ENCODE peak calls at places on chromosomes 5 and 9, in four cellular contexts. T is upper lobe of right lung, C is fibroblast of lung, K is PC-9. W is an unnamed sample.
A peak's percentile ranks its signal among the peaks of the same experiment; 100 is the strongest.

GRCh38 chr9:103319979-103320378 is 324.8 kb downstream of the CYLC2 start:
- DNase-seq in C (no peak), T (no peak), K (no peak), W (peak; percentile 7)

GRCh38 chr5:151264113-151264512 is 11.1 kb downstream of the GM2A start:
- DNase-seq in T (no peak), C (peak; percentile 49), K (peak; percentile 28), W (no peak)

GRCh38 chr5:109739741-109740140 is 50.0 kb downstream of the MAN2A1 start:
- DNase-seq in C (peak; percentile 73), T (no peak), K (peak; percentile 23), W (peak; percentile 5)

GRCh38 chr5:74148321-74148720 is 492.2 kb downstream of the ENC1 start:
- DNase-seq in T (no peak), K (no peak), C (no peak), W (no peak)

GRCh38 chr5:150077060-150077459 is 9.3 kb downstream of the CSF1R start:
- DNase-seq in C (no peak), T (no peak), K (no peak), W (peak; percentile 13)

GRCh38 chr5:32572778-32573480 is 12.4 kb upstream of the SUB1 start:
- DNase-seq in T (no peak), K (no peak), C (no peak), W (no peak)

GRCh38 chr9:131468031-131468430 is 34.7 kb upstream of the POMT1 start:
- DNase-seq in T (peak; percentile 3), C (no peak), K (no peak), W (no peak)

GRCh38 chr9:99622679-99623078 is 199.0 kb upstream of the NR4A3 start:
- DNase-seq in K (no peak), C (no peak), T (no peak), W (no peak)

GRCh38 chr5:127950707-127951356 is 132.7 kb upstream of the SLC12A2 start:
- DNase-seq in T (no peak), C (no peak), K (no peak), W (no peak)

GRCh38 chr5:178384815-178385471 is 152.3 kb upstream of the PHYKPL start:
- DNase-seq in T (peak; percentile 37), K (no peak), C (no peak), W (peak; percentile 74)

GRCh38 chr9:471320-471719 is 256.7 kb downstream of the DOCK8 start:
- DNase-seq in C (no peak), K (no peak), T (no peak), W (no peak)
- H3K4me3 ChIP-seq in C (no peak overlapping the region), K (peak overlapping the region; percentile 78), T (peak overlapping the region; percentile 59), W (no peak overlapping the region)

GRCh38 chr5:168023190-168023589 is 268.3 kb upstream of the WWC1 start:
- DNase-seq in K (no peak), C (no peak), T (no peak), W (peak; percentile 35)
- H3K27me3 ChIP-seq in K (peaks cover 78% of the 10 kb centered on the region), C (no peaks in the 10 kb centered on the region), T (no peaks in the 10 kb centered on the region), W (no peaks in the 10 kb centered on the region)

GRCh38 chr9:6489099-6489498 is 76.1 kb downstream of the UHRF2 start:
- DNase-seq in C (no peak), K (no peak), T (no peak), W (no peak)

GRCh38 chr9:6479959-6480358 is 67.0 kb downstream of the UHRF2 start:
- DNase-seq in C (no peak), T (no peak), K (no peak), W (no peak)

GRCh38 chr9:6488395-6488794 is 75.4 kb downstream of the UHRF2 start:
- DNase-seq in K (no peak), T (no peak), C (no peak), W (no peak)

DNA sequence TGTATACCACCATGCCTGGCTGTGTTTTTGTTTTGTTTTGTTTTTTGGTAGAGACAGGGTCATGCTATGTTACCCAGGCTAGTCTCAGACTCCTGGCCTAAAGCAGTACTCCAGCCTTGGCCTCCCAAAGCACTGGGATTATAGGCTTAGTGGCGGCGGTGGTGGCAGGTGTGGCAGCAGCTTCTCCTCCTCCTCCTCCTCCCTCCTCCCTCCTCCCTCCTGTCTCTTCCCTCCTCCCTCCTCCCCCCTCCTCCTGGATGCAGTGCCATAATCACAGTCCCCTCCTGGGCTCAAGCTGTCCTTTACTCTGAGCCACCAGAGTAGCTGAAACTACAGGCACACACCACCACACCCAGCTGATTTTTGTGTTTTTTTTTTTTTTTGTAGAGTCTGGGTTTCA is 71.2 kb downstream of the UHRF2 start:
- DNase-seq in T (no peak), K (no peak), C (no peak), W (no peak)
- H3K36me3 ChIP-seq in T (peaks cover 85% of the 10 kb centered on the region), K (peaks cover 4% of the 10 kb centered on the region), C (peaks cover 6% of the 10 kb centered on the region), W (peaks cover 4% of the 10 kb centered on the region)

DNA sequence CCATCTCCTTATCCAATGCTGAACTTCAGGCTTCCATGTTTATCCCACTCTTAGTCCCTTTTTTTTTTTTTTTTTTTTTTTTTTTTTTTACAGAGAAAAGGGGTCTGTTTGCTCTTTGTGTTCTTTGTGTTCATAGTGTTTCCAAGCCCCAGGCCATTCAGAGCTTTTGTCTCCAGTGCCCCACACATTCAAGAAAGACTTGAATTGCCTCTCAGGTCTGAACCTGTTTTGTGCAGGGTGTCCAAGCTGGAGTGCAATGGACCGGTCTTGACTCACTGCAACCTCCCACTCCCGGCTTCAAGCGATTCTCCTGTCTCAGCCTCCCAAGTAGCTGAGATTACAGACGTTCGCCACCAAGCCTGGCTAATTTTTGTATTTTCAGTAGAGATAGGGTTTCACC is 191.2 kb downstream of the PALM2AKAP2 start:
- DNase-seq in C (no peak), K (no peak), T (no peak), W (no peak)
- H3K4me3 ChIP-seq in C (no peak overlapping the region), K (no peak overlapping the region), T (no peak overlapping the region), W (no peak overlapping the region)

DNA sequence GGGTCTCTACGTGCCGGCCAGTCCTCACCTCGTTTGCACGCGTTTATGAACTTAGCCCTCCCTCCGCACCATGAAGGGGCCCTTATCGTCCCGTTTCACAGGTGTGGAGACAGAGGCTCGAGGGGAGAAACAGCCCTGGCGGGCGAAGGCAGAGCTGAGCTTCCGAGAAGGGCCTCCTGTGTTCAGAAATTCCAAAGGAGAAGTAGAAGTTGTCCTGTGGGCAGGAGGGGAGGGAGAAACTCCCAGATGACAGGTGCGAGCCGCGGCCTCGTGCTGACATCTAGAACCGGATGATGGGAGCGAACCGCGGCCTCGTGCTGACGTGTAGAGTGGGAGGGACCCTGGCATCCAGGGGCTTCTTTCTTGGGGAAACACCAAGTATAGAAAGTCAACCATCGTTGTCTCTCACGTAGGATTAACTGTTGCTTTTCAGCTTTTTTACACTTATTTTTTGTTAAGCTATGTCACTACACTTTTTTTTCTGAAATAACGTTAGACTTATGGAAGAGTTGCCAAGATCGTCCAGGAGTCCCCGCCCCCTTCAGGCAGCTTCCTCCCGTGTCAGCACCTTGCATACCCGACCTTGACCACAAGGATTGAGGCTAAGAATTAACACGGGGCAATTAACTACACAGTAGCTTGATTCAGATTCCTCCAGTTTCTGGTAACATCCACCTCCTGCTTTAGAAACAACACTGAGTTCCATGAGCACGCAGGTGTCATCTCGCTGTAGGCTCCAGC is 42.8 kb upstream of the NKD2 start:
- DNase-seq in C (no peak), T (peak; percentile 58), K (no peak), W (peak; percentile 67)
- H3K27me3 ChIP-seq in C (peaks cover 17% of the 10 kb centered on the region), T (peaks cover 31% of the 10 kb centered on the region), K (peaks cover 100% of the 10 kb centered on the region), W (no peaks in the 10 kb centered on the region)

GRCh38 chr5:72206994-72207393 is 99.7 kb downstream of the MAP1B start:
- DNase-seq in K (no peak), C (no peak), T (no peak), W (no peak)

GRCh38 chr5:72205431-72206009 is 98.2 kb downstream of the MAP1B start:
- DNase-seq in C (peak; percentile 70), K (no peak), T (no peak), W (no peak)

GRCh38 chr5:72208324-72208723 is 101.0 kb downstream of the MAP1B start:
- DNase-seq in K (no peak), T (no peak), C (no peak), W (no peak)

GRCh38 chr5:72204946-72205345 is 97.7 kb downstream of the MAP1B start:
- DNase-seq in T (no peak), C (peak; percentile 44), K (no peak), W (no peak)

DNA sequence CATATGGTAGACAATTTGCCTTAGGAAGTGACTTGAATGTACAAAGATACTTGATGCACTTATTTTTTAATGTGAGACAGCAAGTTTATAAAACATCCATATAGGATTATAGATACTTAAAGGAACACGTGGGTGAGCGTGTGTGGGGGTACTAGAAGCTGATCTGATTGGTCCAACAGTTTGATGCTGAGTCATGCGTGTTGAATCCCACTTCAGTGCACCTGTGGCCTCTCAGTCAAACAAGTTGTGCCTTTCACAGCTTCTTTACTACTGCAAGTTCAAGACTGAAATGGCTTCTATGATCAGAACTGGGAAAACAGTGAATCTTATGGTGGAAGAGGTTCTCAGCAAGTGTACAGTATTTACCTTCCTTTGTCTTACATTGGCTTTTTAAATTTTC is 98.9 kb downstream of the MAP1B start:
- DNase-seq in T (no peak), C (peak; percentile 35), K (no peak), W (no peak)
- H3K36me3 ChIP-seq in T (no peaks in the 10 kb centered on the region), C (peaks cover 11% of the 10 kb centered on the region), K (peaks cover 23% of the 10 kb centered on the region), W (peaks cover 17% of the 10 kb centered on the region)

W was measured in H7.